ENCODE peak calls at places on chromosome 16, in nine cellular contexts. One of them, this sample, is unnamed.

GRCh38 chr16:56119138-56119537 is 72.2 kb upstream of the GNAO1 start:
- DNase-seq in epithelial cell of esophagus: no peak
- DNase-seq in HT1080: no peak
- DNase-seq in stimulated activated CD4-positive, alpha-beta T cell treated with anti-CD3 and anti-CD28 coated beads, Interleukin-1b, Interleukin-23, amount 100 ng/mL, for 24 hours: no peak
- DNase-seq in spleen: no peak
- DNase-seq in GM04503: no peak
- DNase-seq in Kasumi-1: peak; percentile 3
- DNase-seq in NCI-H2029: no peak
- DNase-seq in transverse colon: no peak
- DNase-seq in this sample: no peak

GRCh38 chr16:51166116-51166515 is 15.0 kb upstream of the SALL1 start:
- DNase-seq in NCI-H2029: no peak
- DNase-seq in epithelial cell of esophagus: no peak
- DNase-seq in GM04503: no peak
- DNase-seq in stimulated activated CD4-positive, alpha-beta T cell treated with anti-CD3 and anti-CD28 coated beads, Interleukin-1b, Interleukin-23, amount 100 ng/mL, for 24 hours: no peak
- DNase-seq in HT1080: no peak
- DNase-seq in Kasumi-1: no peak
- DNase-seq in transverse colon: no peak
- DNase-seq in spleen: no peak
- DNase-seq in this sample: peak; percentile 20

GRCh38 chr16:12057276-12057675 is 80.7 kb downstream of the SNX29 start:
- DNase-seq in GM04503: peak; percentile 92
- DNase-seq in transverse colon: peak; percentile 26
- DNase-seq in Kasumi-1: no peak
- DNase-seq in spleen: no peak
- DNase-seq in HT1080: no peak
- DNase-seq in NCI-H2029: no peak
- DNase-seq in epithelial cell of esophagus: no peak
- DNase-seq in stimulated activated CD4-positive, alpha-beta T cell treated with anti-CD3 and anti-CD28 coated beads, Interleukin-1b, Interleukin-23, amount 100 ng/mL, for 24 hours: no peak
- DNase-seq in this sample: no peak

GRCh38 chr16:80117731-80118130 is 423.1 kb upstream of the DYNLRB2 start:
- DNase-seq in stimulated activated CD4-positive, alpha-beta T cell treated with anti-CD3 and anti-CD28 coated beads, Interleukin-1b, Interleukin-23, amount 100 ng/mL, for 24 hours: no peak
- DNase-seq in HT1080: no peak
- DNase-seq in NCI-H2029: no peak
- DNase-seq in transverse colon: no peak
- DNase-seq in GM04503: no peak
- DNase-seq in epithelial cell of esophagus: peak; percentile 52
- DNase-seq in spleen: no peak
- DNase-seq in Kasumi-1: no peak
- DNase-seq in this sample: no peak

GRCh38 chr16:68146583-68146982 is 61.4 kb downstream of the NFATC3 start:
- DNase-seq in transverse colon: no peak
- DNase-seq in HT1080: peak; percentile 12
- DNase-seq in spleen: no peak
- DNase-seq in NCI-H2029: no peak
- DNase-seq in Kasumi-1: no peak
- DNase-seq in stimulated activated CD4-positive, alpha-beta T cell treated with anti-CD3 and anti-CD28 coated beads, Interleukin-1b, Interleukin-23, amount 100 ng/mL, for 24 hours: no peak
- DNase-seq in GM04503: peak; percentile 28
- DNase-seq in epithelial cell of esophagus: no peak
- DNase-seq in this sample: peak; percentile 61

GRCh38 chr16:82735696-82736095 is 108.9 kb downstream of the CDH13 start:
- DNase-seq in spleen: no peak
- DNase-seq in epithelial cell of esophagus: no peak
- DNase-seq in transverse colon: no peak
- DNase-seq in HT1080: no peak
- DNase-seq in Kasumi-1: no peak
- DNase-seq in stimulated activated CD4-positive, alpha-beta T cell treated with anti-CD3 and anti-CD28 coated beads, Interleukin-1b, Interleukin-23, amount 100 ng/mL, for 24 hours: no peak
- DNase-seq in GM04503: no peak
- DNase-seq in NCI-H2029: no peak
- DNase-seq in this sample: peak; percentile 59

GRCh38 chr16:87471278-87472141 is 21.3 kb downstream of the ZCCHC14 start:
- DNase-seq in spleen: no peak
- DNase-seq in epithelial cell of esophagus: no peak
- DNase-seq in GM04503: no peak
- DNase-seq in stimulated activated CD4-positive, alpha-beta T cell treated with anti-CD3 and anti-CD28 coated beads, Interleukin-1b, Interleukin-23, amount 100 ng/mL, for 24 hours: no peak
- DNase-seq in HT1080: no peak
- DNase-seq in transverse colon: no peak
- DNase-seq in Kasumi-1: no peak
- DNase-seq in NCI-H2029: no peak
- DNase-seq in this sample: no peak

GRCh38 chr16:56514845-56515244 is 5.0 kb downstream of the BBS2 start:
- DNase-seq in epithelial cell of esophagus: peak; percentile 78
- DNase-seq in stimulated activated CD4-positive, alpha-beta T cell treated with anti-CD3 and anti-CD28 coated beads, Interleukin-1b, Interleukin-23, amount 100 ng/mL, for 24 hours: no peak
- DNase-seq in HT1080: no peak
- DNase-seq in Kasumi-1: no peak
- DNase-seq in GM04503: no peak
- DNase-seq in NCI-H2029: no peak
- DNase-seq in spleen: no peak
- DNase-seq in transverse colon: no peak
- DNase-seq in this sample: peak; percentile 10

GRCh38 chr16:88705076-88705684 is 1.0 kb downstream of the RNF166 start:
- DNase-seq in transverse colon: peak; percentile 44
- DNase-seq in epithelial cell of esophagus: no peak
- DNase-seq in NCI-H2029: no peak
- DNase-seq in stimulated activated CD4-positive, alpha-beta T cell treated with anti-CD3 and anti-CD28 coated beads, Interleukin-1b, Interleukin-23, amount 100 ng/mL, for 24 hours: no peak
- DNase-seq in spleen: peak; percentile 86
- DNase-seq in Kasumi-1: peak; percentile 25
- DNase-seq in HT1080: no peak
- DNase-seq in GM04503: peak; percentile 6
- DNase-seq in this sample: peak; percentile 12

GRCh38 chr16:66030036-66030435 is 336.5 kb upstream of the CDH5 start:
- DNase-seq in spleen: no peak
- DNase-seq in NCI-H2029: no peak
- DNase-seq in HT1080: no peak
- DNase-seq in GM04503: no peak
- DNase-seq in transverse colon: no peak
- DNase-seq in stimulated activated CD4-positive, alpha-beta T cell treated with anti-CD3 and anti-CD28 coated beads, Interleukin-1b, Interleukin-23, amount 100 ng/mL, for 24 hours: no peak
- DNase-seq in Kasumi-1: no peak
- DNase-seq in epithelial cell of esophagus: no peak
- DNase-seq in this sample: peak; percentile 74

GRCh38 chr16:85586360-85587145 is 26.6 kb upstream of the GSE1 start:
- DNase-seq in Kasumi-1: no peak
- DNase-seq in GM04503: no peak
- DNase-seq in spleen: no peak
- DNase-seq in stimulated activated CD4-positive, alpha-beta T cell treated with anti-CD3 and anti-CD28 coated beads, Interleukin-1b, Interleukin-23, amount 100 ng/mL, for 24 hours: no peak
- DNase-seq in epithelial cell of esophagus: no peak
- DNase-seq in transverse colon: peak; percentile 46
- DNase-seq in HT1080: no peak
- DNase-seq in NCI-H2029: no peak
- DNase-seq in this sample: no peak

This sample was measured in M059J.